ENCODE peak calls at places on chromosomes 7 and 10, in four cellular contexts. Q, Z, B and M are unnamed samples.

GRCh38 chr10:43338117-43338516 is 33.3 kb upstream of the FXYD4 start:
- DNase-seq in Q (no peak), Z (no peak), B (no peak), M (no peak)

GRCh38 chr10:106672517-106673175 is 491.9 kb downstream of the SORCS1 start:
- DNase-seq in Q (no peak), Z (no peak), B (no peak), M (no peak)

GRCh38 chr7:39217752-39218151 is 240.0 kb downstream of the POU6F2 start:
- DNase-seq in Q (no peak), Z (no peak), B (no peak), M (no peak)

GRCh38 chr7:42478717-42479116 is 241.7 kb upstream of the GLI3 start:
- DNase-seq in Q (no peak), Z (no peak), B (peak), M (no peak)

GRCh38 chr10:36358736-36359135 is 716.6 kb upstream of the FZD8 start:
- DNase-seq in Q (no peak), Z (no peak), B (no peak), M (no peak)

GRCh38 chr7:102189756-102190155 is 96.9 kb upstream of the SH2B2 start:
- DNase-seq in Q (no peak), Z (no peak), B (no peak), M (no peak)

GRCh38 chr10:70765794-70766594 is 19.2 kb downstream of the TBATA start:
- DNase-seq in Q (no peak), Z (no peak), B (no peak), M (no peak)

GRCh38 chr10:63197304-63198092 is 64.4 kb downstream of the NRBF2 start:
- DNase-seq in Q (peak), Z (peak), B (no peak), M (peak)

GRCh38 chr10:118458957-118459641 is 117.0 kb upstream of the FAM204A start:
- DNase-seq in Q (no peak), Z (no peak), B (no peak), M (no peak)

GRCh38 chr10:118455181-118455695 is 113.1 kb upstream of the FAM204A start:
- DNase-seq in Q (no peak), Z (no peak), B (no peak), M (no peak)

GRCh38 chr10:118463740-118464139 is 121.6 kb upstream of the FAM204A start:
- DNase-seq in Q (no peak), Z (no peak), B (no peak), M (no peak)

GRCh38 chr10:118457824-118458428 is 115.8 kb upstream of the FAM204A start:
- DNase-seq in Q (no peak), Z (no peak), B (no peak), M (no peak)

GRCh38 chr10:118459642-118460193 is 117.6 kb upstream of the FAM204A start:
- DNase-seq in Q (peak), Z (peak), B (peak), M (peak)
- H3K4me3 ChIP-seq in Q (no peak), Z (no peak), B (no peak), M (peak)

GRCh38 chr10:2938869-2939268 is 128.5 kb upstream of the PFKP start:
- DNase-seq in Q (peak), Z (peak), B (no peak), M (peak)
- TF ChIP-seq CTCF in Q (peak), Z (no peak), B (no peak), M (peak)

DNA sequence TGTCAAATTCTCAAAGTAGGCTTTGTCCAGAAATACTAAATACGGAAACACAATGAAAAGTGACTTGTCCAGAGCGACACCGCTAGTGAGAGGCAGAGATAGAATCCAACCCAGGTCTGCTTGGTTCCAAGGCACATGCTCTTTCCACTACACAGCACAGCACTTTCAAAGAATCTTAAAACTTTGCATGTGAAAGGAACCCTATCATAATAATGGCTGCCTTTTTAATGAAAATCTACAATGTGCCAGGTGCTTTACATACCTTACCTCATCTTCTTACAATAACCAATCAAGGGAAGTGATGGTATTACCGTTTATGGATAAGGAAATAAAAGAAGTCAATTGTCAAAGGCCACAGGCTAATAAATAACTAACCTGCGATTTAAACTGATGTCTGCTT is 2.6 kb downstream of the CHCHD3 start:
- DNase-seq in Q (no peak), Z (no peak), B (no peak), M (no peak)
- H3K4me3 ChIP-seq in Q (no peak), Z (no peak), B (no peak), M (no peak)

GRCh38 chr10:86349474-86349873 is 17.1 kb downstream of the GRID1 start:
- DNase-seq in Q (no peak), Z (no peak), B (peak), M (no peak)
- TF ChIP-seq CTCF in Q (peak), Z (peak), B (no peak), M (no peak)

GRCh38 chr7:98908585-98908984 is 30.3 kb downstream of the TRRAP start:
- DNase-seq in Q (no peak), Z (no peak), B (no peak), M (no peak)

GRCh38 chr7:98913026-98913425 is 34.7 kb downstream of the TRRAP start:
- DNase-seq in Q (no peak), Z (no peak), B (no peak), M (no peak)

GRCh38 chr7:98911936-98912335 is 33.6 kb downstream of the TRRAP start:
- DNase-seq in Q (no peak), Z (no peak), B (no peak), M (no peak)

GRCh38 chr7:98907570-98907969 is 29.2 kb downstream of the TRRAP start:
- DNase-seq in Q (no peak), Z (no peak), B (no peak), M (no peak)

GRCh38 chr7:98909487-98909886 is 31.2 kb downstream of the TRRAP start:
- DNase-seq in Q (no peak), Z (no peak), B (no peak), M (no peak)
- H3K4me3 ChIP-seq in Q (no peak), Z (no peak), B (no peak), M (no peak)

GRCh38 chr7:1640376-1641172 is 29.5 kb upstream of the ELFN1 start:
- DNase-seq in Q (no peak), Z (no peak), B (no peak), M (no peak)
- TF ChIP-seq CTCF in Q (peak), Z (peak), B (no peak), M (peak)

GRCh38 chr7:151782598-151783448 is 94.1 kb downstream of the PRKAG2 start:
- DNase-seq in Q (peak), Z (peak), B (peak), M (peak)
- H3K4me3 ChIP-seq in Q (peak), Z (peak), B (peak), M (peak)

GRCh38 chr7:94577357-94577756 is 67.7 kb downstream of the CASD1 start:
- DNase-seq in Q (no peak), Z (no peak), B (no peak), M (no peak)

GRCh38 chr7:94576316-94576715 is 66.7 kb downstream of the CASD1 start:
- DNase-seq in Q (no peak), Z (no peak), B (no peak), M (no peak)

GRCh38 chr7:94575646-94576045 is 66.0 kb downstream of the CASD1 start:
- DNase-seq in Q (no peak), Z (no peak), B (no peak), M (no peak)

GRCh38 chr7:94567396-94567795 is 57.8 kb downstream of the CASD1 start:
- DNase-seq in Q (no peak), Z (no peak), B (no peak), M (no peak)

DNA sequence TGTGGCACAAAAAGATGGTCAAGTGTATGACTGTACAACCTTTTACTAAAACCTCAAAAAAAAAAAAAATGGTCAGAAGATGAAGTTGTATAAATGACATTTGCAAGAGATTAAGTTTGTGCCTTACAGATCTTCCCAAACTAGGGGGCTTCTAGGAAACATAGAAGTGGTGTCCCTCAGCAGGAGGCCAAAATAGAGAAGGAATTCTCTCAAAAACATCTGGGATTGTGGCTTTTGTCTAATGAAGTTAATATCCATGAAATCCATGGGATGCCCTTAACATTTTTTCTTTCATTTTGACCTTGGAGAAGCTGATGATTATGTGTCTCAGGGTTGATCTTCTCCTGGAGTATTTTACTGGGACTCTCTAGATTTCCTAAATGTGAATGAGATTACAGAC is 62.2 kb downstream of the CASD1 start:
- DNase-seq in Q (no peak), Z (no peak), B (no peak), M (no peak)
- TF ChIP-seq CTCF in Q (no peak), Z (no peak), B (no peak), M (no peak)

DNA sequence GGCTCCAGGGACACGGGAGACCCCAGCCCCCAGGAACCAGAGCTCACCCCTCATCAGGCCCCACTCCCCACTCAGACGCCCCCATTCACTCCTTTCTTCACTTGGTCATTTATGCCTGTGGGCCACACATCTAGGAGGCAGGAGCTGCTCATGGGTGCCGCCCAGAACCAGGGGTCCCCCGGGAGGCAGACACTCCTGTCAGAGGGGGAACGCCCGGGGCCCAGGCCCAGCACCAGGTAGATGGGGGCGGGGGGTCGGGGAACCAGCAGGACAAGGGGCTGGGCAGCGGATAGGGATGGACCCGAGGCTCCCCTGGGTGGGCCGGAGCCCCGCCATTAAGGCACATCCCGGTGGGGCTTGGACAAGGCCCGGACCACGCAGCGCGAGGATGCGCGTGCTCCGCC is 11.8 kb downstream of the CALY start:
- DNase-seq in Q (no peak), Z (no peak), B (no peak), M (no peak)
- H3K4me3 ChIP-seq in Q (no peak), Z (no peak), B (peak), M (no peak)